ENCODE peak calls at places on chromosomes 13 and 19, in seven cellular contexts. Q is right atrium auricular region, Y is adrenal gland, M is ascending aorta, Z is thoracic aorta, T is HL-60, P is SK-N-SH. L is an unnamed sample.

GRCh38 chr19:3239367-3239766 is 14.9 kb downstream of the CELF5 start:
- DNase-seq in Q (no peak), Y (no peak), M (no peak), Z (no peak), T (no peak), P (no peak), L (no peak)

GRCh38 chr19:18294467-18294864 is 13.0 kb upstream of the JUND start:
- DNase-seq in Q (no peak), Y (no peak), M (peak), Z (no peak), T (no peak), P (peak), L (no peak)

GRCh38 chr19:46021531-46022041 is 1.3 kb downstream of the PGLYRP1 start:
- DNase-seq in Q (no peak), Y (no peak), M (no peak), Z (no peak), T (no peak), P (no peak), L (no peak)

GRCh38 chr13:44768233-44768632 is 192.1 kb upstream of the TSC22D1 start:
- DNase-seq in Q (no peak), Y (no peak), M (no peak), Z (no peak), T (no peak), P (no peak), L (no peak)

GRCh38 chr13:29877456-29878096 is 27.2 kb upstream of the UBL3 start:
- DNase-seq in Q (no peak), Y (no peak), M (no peak), Z (no peak), T (no peak), P (no peak), L (no peak)

GRCh38 chr19:41815301-41815700 is 18.9 kb downstream of the CEACAM3 start:
- DNase-seq in Q (no peak), Y (no peak), M (no peak), Z (no peak), T (no peak), P (no peak), L (no peak)

GRCh38 chr19:23999821-24000610 is 85.3 kb downstream of the ZNF726 start:
- DNase-seq in Q (no peak), Y (no peak), M (no peak), Z (no peak), T (no peak), P (no peak), L (no peak)

GRCh38 chr13:92074658-92075057 is 676.2 kb downstream of the GPC5 start:
- DNase-seq in Q (no peak), Y (no peak), M (no peak), Z (no peak), T (no peak), P (peak), L (no peak)

GRCh38 chr13:86282450-86282849 is 483.2 kb upstream of the SLITRK6 start:
- DNase-seq in Q (no peak), Y (no peak), M (no peak), Z (no peak), T (no peak), P (no peak), L (no peak)

GRCh38 chr19:12782174-12782423 is 6.7 kb upstream of the HOOK2 start:
- DNase-seq in Q (no peak), Y (no peak), M (no peak), Z (no peak), T (no peak), P (no peak), L (no peak)

GRCh38 chr13:98142427-98143156 is at the start of gene FARP1:
- DNase-seq in Q (no peak), Y (peak), M (no peak), Z (no peak), T (no peak), P (peak), L (peak)

GRCh38 chr19:18284710-18285430 is 3.4 kb upstream of the JUND start:
- DNase-seq in Q (no peak), Y (no peak), M (no peak), Z (no peak), T (no peak), P (no peak), L (no peak)

GRCh38 chr19:21092107-21092506 is 10.1 kb downstream of the ZNF714 start:
- DNase-seq in Q (no peak), Y (peak), M (no peak), Z (no peak), T (no peak), P (no peak), L (no peak)

GRCh38 chr19:44643605-44644390 is at the start of gene PVR:
- DNase-seq in Q (peak), Y (peak), M (peak), Z (peak), T (peak), P (peak), L (peak)

GRCh38 chr13:41231786-41232185 is 31.6 kb downstream of the MTRF1 start:
- DNase-seq in Q (no peak), Y (peak), M (no peak), Z (no peak), T (no peak), P (no peak), L (no peak)

GRCh38 chr13:27159806-27160563 is 11.6 kb downstream of the USP12 start:
- DNase-seq in Q (no peak), Y (no peak), M (no peak), Z (no peak), T (no peak), P (no peak), L (no peak)

GRCh38 chr13:100987993-100988392 is 313.4 kb upstream of the TMTC4 start:
- DNase-seq in Q (no peak), Y (no peak), M (no peak), Z (no peak), T (no peak), P (no peak), L (no peak)

GRCh38 chr13:106098778-106099177 is 436.7 kb downstream of the EFNB2 start:
- DNase-seq in Q (no peak), Y (no peak), M (no peak), Z (no peak), T (no peak), P (no peak), L (no peak)

GRCh38 chr13:113768018-113768905 is 9.2 kb downstream of the TMEM255B start:
- DNase-seq in Q (no peak), Y (no peak), M (no peak), Z (no peak), T (no peak), P (no peak), L (no peak)

GRCh38 chr19:33291623-33292534 is 10.5 kb downstream of the CEBPA start:
- DNase-seq in Q (no peak), Y (no peak), M (no peak), Z (no peak), T (no peak), P (no peak), L (no peak)

GRCh38 chr13:33140161-33140560 is 123.9 kb downstream of the KL start:
- DNase-seq in Q (no peak), Y (no peak), M (no peak), Z (no peak), T (no peak), P (peak), L (no peak)

GRCh38 chr13:84940167-84940566 is 859.1 kb downstream of the SLITRK6 start:
- DNase-seq in Q (no peak), Y (no peak), M (no peak), Z (no peak), T (no peak), P (no peak), L (no peak)

GRCh38 chr19:34336781-34337271 is 28.2 kb upstream of the GPI start:
- DNase-seq in Q (no peak), Y (no peak), M (no peak), Z (no peak), T (peak), P (peak), L (no peak)

GRCh38 chr13:95136638-95137037 is 164.6 kb downstream of the ABCC4 start:
- DNase-seq in Q (no peak), Y (no peak), M (no peak), Z (no peak), T (no peak), P (no peak), L (no peak)

GRCh38 chr13:105087941-105088340 is 1447.5 kb downstream of the EFNB2 start:
- DNase-seq in Q (no peak), Y (no peak), M (no peak), Z (no peak), T (no peak), P (no peak), L (no peak)

GRCh38 chr13:29436291-29436690 is 159.2 kb downstream of the SLC7A1 start:
- DNase-seq in Q (no peak), Y (no peak), M (no peak), Z (no peak), T (no peak), P (no peak), L (no peak)

GRCh38 chr13:102380012-102380411 is 21.8 kb downstream of the FGF14 start:
- DNase-seq in Q (no peak), Y (no peak), M (no peak), Z (no peak), T (no peak), P (no peak), L (no peak)

GRCh38 chr19:55082023-55082851 is 6.6 kb downstream of the EPS8L1 start:
- DNase-seq in Q (no peak), Y (no peak), M (no peak), Z (no peak), T (no peak), P (peak), L (no peak)

GRCh38 chr19:14405758-14406644 is 13.1 kb downstream of the DDX39A start:
- DNase-seq in Q (peak), Y (peak), M (peak), Z (no peak), T (peak), P (peak), L (peak)

GRCh38 chr19:24052811-24053210 is 34.2 kb upstream of the ZNF254 start:
- DNase-seq in Q (no peak), Y (no peak), M (no peak), Z (no peak), T (no peak), P (no peak), L (no peak)

GRCh38 chr13:73001971-73002370 is 56.8 kb upstream of the KLF5 start:
- DNase-seq in Q (no peak), Y (no peak), M (no peak), Z (no peak), T (no peak), P (no peak), L (no peak)

GRCh38 chr13:99694251-99694650 is 193.0 kb downstream of the TM9SF2 start:
- DNase-seq in Q (no peak), Y (no peak), M (no peak), Z (no peak), T (no peak), P (no peak), L (no peak)

GRCh38 chr19:18650468-18651001 is 13.7 kb downstream of the KLHL26 start:
- DNase-seq in Q (peak), Y (peak), M (peak), Z (peak), T (no peak), P (no peak), L (peak)

GRCh38 chr13:80655778-80656518 is 315.0 kb upstream of the SPRY2 start:
- DNase-seq in Q (no peak), Y (no peak), M (no peak), Z (no peak), T (no peak), P (no peak), L (no peak)
- H3K4me3 ChIP-seq in Q (no peak), Y (no peak), M (no peak), Z (no peak), T (no peak), P (no peak), L (no peak)

DNA sequence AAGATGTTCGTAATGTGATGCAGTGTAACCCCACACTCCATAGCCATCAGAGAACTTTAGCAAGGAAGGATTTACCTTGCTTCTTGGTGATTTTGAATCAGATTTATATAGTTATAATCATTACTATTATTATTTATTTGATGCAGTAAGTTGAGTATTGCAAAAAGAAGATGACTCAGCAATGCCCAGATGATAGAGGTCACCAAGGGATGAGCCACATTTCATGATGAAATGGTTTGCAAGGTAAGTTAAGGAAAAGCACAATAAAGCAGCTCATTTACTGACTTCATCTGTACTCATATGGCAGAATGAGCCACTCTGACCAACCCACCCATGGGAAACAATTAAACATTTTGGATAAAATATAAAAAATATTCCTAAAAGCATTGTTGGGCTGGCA is 59.0 kb downstream of the AKAP11 start:
- DNase-seq in Q (no peak), Y (no peak), M (no peak), Z (no peak), T (no peak), P (no peak), L (no peak)
- H3K27ac ChIP-seq in Q (no peak), Y (no peak), M (no peak), Z (no peak), T (no peak), P (no peak), L (no peak)

GRCh38 chr19:48646192-48646911 is 365 bp upstream of the CA11 start:
- DNase-seq in Q (peak), Y (peak), M (peak), Z (no peak), T (peak), P (peak), L (peak)
- TF ChIP-seq CTCF in Q (peak), Y (peak), M (peak), Z (peak), T (peak), P (peak), L (peak)

DNA sequence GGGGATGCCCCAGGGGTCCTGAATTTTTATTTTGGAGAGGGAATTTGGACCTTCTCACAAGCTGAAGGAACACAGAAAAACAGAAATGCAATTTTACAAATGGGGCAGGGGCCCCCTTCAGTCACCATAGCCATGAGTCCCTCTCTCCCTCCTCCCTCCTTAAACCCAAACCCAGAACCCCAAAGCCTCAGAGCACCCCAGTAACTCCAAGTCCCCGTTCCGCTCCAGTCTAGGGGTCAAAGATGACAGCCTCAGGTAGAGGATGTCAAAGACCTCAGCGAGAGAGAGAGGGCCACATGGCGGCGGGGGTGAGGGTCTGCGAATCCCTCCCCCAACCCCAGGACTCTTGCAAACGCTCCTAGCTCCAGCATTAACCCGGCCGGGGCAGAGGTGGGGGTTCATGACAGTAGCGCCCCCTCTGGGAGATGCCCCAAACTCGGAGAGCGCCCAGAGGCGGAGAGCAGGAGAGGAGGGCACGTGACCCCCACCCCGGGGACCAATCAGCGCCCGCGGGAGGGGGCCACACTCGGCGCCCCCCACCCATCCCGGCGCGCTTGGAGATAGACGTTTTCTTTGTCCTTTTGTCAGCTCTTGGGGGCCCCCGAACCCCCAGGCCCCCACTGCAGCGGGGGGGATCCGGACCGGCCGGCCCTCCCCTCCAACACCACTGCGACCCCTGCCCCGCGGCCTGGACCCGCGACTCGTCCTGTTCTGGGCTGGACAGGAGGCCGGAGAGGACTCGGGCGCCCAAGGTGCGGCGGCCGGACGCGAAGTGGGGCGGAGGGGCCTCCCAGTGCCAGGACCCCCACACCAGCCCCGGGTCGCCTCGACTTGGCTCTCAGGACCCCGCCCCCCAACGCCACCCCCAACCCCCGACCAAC is 20.8 kb upstream of the SEMA6B start:
- DNase-seq in Q (no peak), Y (no peak), M (no peak), Z (no peak), T (no peak), P (peak), L (no peak)
- H3K4me3 ChIP-seq in Q (peak), Y (no peak), M (peak), Z (peak), T (peak), P (no peak), L (peak)

DNA sequence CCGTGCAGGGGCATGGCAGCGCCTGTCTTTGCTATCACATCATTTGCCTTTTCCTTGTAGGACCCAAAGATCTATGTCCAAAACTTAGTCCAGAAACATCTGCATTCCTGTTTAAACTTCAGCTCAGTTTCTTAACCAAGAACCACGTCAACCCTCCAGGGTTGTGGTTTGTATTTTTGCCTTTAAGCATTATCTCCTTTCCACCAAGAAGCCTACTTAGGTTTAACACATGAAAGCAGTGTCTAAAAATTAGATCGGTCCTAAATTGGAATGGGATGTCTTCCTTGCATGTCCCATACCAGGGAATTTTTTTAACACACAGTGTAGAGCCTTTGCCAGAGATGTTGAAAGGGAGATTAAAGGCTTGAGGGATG is 38.8 kb downstream of the DHRS12 start:
- DNase-seq in Q (no peak), Y (no peak), M (no peak), Z (no peak), T (no peak), P (no peak), L (no peak)
- H3K27ac ChIP-seq in Q (peak), Y (no peak), M (peak), Z (peak), T (no peak), P (no peak), L (peak)

DNA sequence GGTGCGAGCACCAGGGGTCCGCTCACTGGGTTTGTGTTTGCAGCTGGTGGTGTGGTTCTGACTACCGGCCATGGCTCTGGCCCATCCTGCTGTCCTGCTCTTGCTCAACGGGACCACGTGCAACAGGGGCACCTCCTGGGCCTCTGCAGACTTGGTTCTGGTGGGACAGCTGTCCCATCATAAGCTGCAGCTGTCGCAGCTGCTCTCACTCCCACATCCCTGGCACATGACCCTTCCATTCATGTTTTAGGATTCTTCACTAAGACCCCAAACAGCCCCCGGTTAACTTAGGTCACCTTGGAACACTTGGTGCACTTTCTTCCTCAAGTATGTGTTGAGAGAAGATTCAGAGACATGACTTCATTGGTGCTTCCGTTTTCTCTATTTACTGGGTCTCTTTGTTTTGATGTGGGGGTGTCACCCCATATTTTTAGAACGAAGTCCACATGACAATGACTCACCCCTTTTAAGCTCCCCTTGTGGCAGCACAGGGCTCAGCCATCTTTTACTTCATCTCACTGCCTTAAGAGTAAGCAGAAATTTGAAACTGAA is 68.4 kb upstream of the ARHGEF7 start:
- DNase-seq in Q (peak), Y (no peak), M (no peak), Z (no peak), T (peak), P (no peak), L (peak)
- TF ChIP-seq CTCF in Q (no peak), Y (no peak), M (no peak), Z (no peak), T (no peak), P (peak), L (no peak)

DNA sequence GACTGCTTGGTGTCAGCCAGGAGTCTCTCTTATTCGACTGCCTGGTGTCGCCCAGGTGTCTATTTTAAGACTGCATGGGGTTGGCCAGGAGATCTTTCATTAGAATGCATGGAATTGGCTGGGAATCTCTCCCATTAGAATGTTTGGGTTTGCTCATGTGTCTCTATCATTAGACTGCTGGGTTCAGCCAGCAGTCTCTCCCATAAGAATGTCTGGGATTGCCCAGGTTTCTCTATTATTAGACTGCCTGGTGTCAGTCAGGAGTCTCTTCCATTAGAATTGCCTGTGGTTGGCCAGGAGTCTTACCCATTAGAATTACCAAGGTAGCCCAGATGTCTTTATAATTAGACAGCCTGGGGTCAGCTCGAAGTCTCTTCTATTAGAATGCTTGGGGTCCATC is 1496.0 kb downstream of the UQCRFS1 start:
- DNase-seq in Q (no peak), Y (no peak), M (no peak), Z (no peak), T (no peak), P (no peak), L (no peak)
- H3K4me3 ChIP-seq in Q (no peak), Y (no peak), M (no peak), Z (no peak), T (no peak), P (no peak), L (no peak)